ENCODE peak calls at places on chromosomes 12 and 14, in four cellular contexts. K is endodermal cell, X is PC-3, F is HCT116. O is an unnamed sample.

GRCh38 chr12:98424726-98425401 is 90.5 kb upstream of the TMPO start:
- DNase-seq in K (peak), X (peak), F (peak), O (no peak)

GRCh38 chr12:112750971-112751370 is 40.6 kb upstream of the RPH3A start:
- DNase-seq in K (no peak), X (peak), F (no peak), O (no peak)

GRCh38 chr12:6783828-6784227 is 5.5 kb upstream of the CD4 start:
- DNase-seq in K (peak), X (no peak), F (no peak), O (no peak)

GRCh38 chr14:105974902-105975301 is 448.5 kb downstream of the TMEM121 start:
- DNase-seq in K (no peak), X (no peak), F (peak), O (no peak)

GRCh38 chr12:101854747-101855146 is 22.6 kb upstream of the DRAM1 start:
- DNase-seq in K (no peak), X (no peak), F (no peak), O (no peak)

GRCh38 chr14:32049361-32050103 is 27.6 kb upstream of the ARHGAP5 start:
- DNase-seq in K (no peak), X (peak), F (no peak), O (no peak)

GRCh38 chr12:105850103-105850968 is 288.4 kb downstream of the NUAK1 start:
- DNase-seq in K (no peak), X (no peak), F (no peak), O (no peak)

GRCh38 chr14:45089813-45090212 is 5.9 kb downstream of the PRPF39 start:
- DNase-seq in K (no peak), X (peak), F (no peak), O (no peak)

GRCh38 chr14:52313493-52313881 is 625 bp upstream of the PTGER2 start:
- DNase-seq in K (no peak), X (no peak), F (no peak), O (no peak)

GRCh38 chr12:104504151-104504550 is 47.4 kb downstream of the CHST11 start:
- DNase-seq in K (no peak), X (no peak), F (no peak), O (no peak)

GRCh38 chr14:35161231-35161630 is 38.9 kb downstream of the PRORP start:
- DNase-seq in K (no peak), X (no peak), F (no peak), O (no peak)

DNA sequence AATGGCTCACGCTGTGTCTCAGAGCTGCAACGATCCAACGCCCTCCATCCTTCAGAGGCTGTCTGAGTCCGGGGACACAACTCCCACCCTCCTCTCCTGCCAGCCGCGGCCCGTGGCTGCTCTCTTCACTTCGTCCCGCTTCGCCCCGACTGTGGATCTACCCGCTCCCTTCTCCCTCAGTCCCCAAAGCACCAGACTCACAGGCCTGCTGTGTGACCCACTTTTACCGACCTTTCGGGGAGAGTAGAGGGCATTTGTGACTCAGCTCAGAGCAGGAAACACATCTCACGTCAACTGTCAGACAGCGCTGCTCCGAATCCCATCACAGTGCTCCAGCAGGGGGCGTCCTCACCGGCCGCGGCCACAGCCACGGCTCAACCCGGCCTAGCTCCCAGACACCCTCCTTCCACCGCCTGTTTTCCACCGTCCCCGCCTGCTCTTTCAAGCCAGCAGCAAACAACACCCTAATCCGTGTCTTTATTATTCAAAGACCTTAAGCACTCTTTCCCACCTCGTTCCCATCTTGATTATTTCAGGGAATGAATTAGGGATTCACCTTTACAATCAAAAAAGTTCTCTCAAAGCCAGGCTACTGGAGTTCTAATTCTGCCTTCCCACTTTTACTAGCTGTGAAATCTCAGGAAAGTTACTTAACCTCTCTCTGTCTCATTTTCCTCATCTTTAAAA is 5.0 kb upstream of the AQP2 start:
- DNase-seq in K (peak), X (peak), F (peak), O (peak)
- H3K9ac ChIP-seq in K (no peak), X (no peak), F (peak), O (peak)

GRCh38 chr12:152440-152839 is 61.5 kb downstream of the SLC6A12 start:
- DNase-seq in K (no peak), X (no peak), F (no peak), O (peak)

GRCh38 chr12:154058-154457 is 59.9 kb downstream of the SLC6A12 start:
- DNase-seq in K (no peak), X (no peak), F (no peak), O (peak)

GRCh38 chr12:155006-155405 is 59.0 kb downstream of the SLC6A12 start:
- DNase-seq in K (no peak), X (no peak), F (no peak), O (peak)

GRCh38 chr12:151579-151978 is 62.4 kb downstream of the SLC6A12 start:
- DNase-seq in K (no peak), X (no peak), F (no peak), O (no peak)

GRCh38 chr12:153080-153746 is 60.7 kb downstream of the SLC6A12 start:
- DNase-seq in K (peak), X (peak), F (peak), O (peak)
- TF ChIP-seq CTCF in K (peak), X (peak), F (peak), O (peak)

DNA sequence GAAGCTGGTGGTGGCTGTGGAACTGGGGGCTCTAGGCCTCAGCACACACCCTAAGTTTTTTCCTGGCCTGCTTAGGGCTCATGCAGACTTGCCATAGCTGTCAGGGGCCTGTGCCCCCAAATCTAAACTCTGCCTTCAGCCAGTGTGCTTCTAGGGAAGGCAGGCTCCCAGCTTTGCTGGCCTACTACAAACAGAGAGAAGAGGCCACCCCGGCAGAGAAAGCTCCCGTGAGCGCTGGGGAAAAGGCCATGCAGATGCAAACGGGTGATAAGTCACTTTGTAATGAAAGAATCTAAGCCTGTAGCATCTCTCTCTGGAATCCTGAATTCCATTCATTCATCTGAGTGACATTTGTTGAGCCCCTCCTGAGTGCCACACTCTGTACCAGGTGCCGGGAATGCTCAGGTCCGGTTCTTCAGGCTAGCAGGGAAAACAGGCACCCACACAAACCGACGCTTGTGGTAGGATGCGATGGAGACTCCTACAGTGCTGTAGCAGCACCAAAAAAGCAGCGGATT is 29.9 kb downstream of the JDP2 start:
- DNase-seq in K (peak), X (no peak), F (no peak), O (no peak)
- H3K9ac ChIP-seq in K (no peak), X (no peak), F (no peak), O (no peak)

GRCh38 chr14:73949752-73950734 is at the start of the genes COQ6 and FAM161B:
- DNase-seq in K (peak), X (peak), F (peak), O (peak)
- TF ChIP-seq CTCF in K (no peak), X (no peak), F (no peak), O (peak)

GRCh38 chr12:95002754-95003153 is 743 bp downstream of the NDUFA12 start:
- DNase-seq in K (no peak), X (no peak), F (no peak), O (no peak)
- H3K9ac ChIP-seq in K (peak), X (peak), F (peak), O (peak)

DNA sequence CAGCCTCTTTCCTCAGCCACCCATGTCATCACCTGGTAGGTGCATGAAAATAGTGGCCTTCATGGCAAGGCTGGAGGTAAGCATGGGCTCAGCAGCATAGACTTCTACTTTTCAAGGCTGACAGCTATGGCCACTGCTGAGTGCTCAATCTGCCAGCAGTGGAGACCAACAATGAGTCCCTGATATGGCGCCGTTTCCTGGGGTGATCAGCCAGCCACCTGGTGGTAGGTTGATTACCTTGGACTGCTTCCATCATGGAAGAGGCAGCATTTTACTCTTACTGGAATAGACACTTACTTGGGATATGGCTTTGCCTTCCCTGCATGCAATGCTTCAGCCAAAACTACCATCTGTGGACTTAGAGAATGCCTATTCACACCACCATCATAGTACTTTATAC is 39.5 kb upstream of the USP44 start:
- DNase-seq in K (no peak), X (no peak), F (no peak), O (no peak)
- TF ChIP-seq CTCF in K (peak), X (no peak), F (no peak), O (no peak)

DNA sequence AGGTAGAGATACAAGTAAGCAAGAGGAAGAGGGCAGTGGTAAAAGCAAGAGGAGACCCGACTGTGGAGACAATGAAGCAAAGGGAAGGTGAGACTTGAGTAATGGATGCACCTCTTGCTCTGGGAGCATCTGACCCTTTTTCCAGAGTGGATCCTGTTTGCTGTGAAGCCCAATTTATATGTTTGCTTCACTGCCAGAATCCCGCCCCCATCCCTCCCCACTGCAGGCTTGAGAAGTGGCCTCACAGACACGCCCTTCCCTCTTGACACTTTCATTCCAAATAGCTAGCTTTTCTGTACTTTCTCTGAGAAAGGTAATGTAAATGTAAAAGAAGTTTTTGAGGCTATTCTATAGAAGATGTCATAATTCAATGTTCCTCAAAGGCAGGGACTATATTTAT is 673 bp upstream of the PFKM start:
- DNase-seq in K (peak), X (peak), F (no peak), O (no peak)
- H3K9ac ChIP-seq in K (no peak), X (no peak), F (peak), O (peak)

O was measured in kidney.